ENCODE peak calls at places on chromosomes 3 and 15, in nine cellular contexts. Q is gastrocnemius medialis; Y is hippocampal formation; U is cardiac muscle cell; I is stimulated activated CD8-positive, alpha-beta memory T cell treated with anti-CD3 and anti-CD28 coated beads, Interleukin-12 subunit alpha, Interleukin-12 subunit beta, amount 100 ng/mL, for 4 hours; S is activated naive CD4-positive, alpha-beta T cell; N is NAMALWA; T is tibial nerve; H is cardiac septum. X is an unnamed sample.

GRCh38 chr3:194488007-194488742 is 1.4 kb upstream of the ATP13A3 start:
- DNase-seq in N (no peak), Y (no peak), I (no peak), T (no peak), Q (no peak), U (peak), H (no peak), S (no peak), X (no peak)

GRCh38 chr15:28943611-28944230 is 57.9 kb downstream of the APBA2 start:
- DNase-seq in H (peak), T (no peak), Y (no peak), N (no peak), Q (no peak), S (no peak), I (no peak), U (no peak), X (no peak)

GRCh38 chr15:41746802-41747201 is 27.5 kb upstream of the MAPKBP1 start:
- DNase-seq in Y (no peak), U (no peak), S (no peak), T (no peak), H (no peak), Q (no peak), N (no peak), I (no peak), X (no peak)

GRCh38 chr3:189236352-189236751 is 64.6 kb downstream of the TPRG1 start:
- DNase-seq in S (no peak), Q (no peak), H (no peak), T (no peak), U (no peak), I (no peak), Y (no peak), N (no peak), X (no peak)

GRCh38 chr3:122105626-122106025 is 50.5 kb downstream of the CD86 start:
- DNase-seq in T (no peak), H (no peak), I (no peak), U (peak), Y (no peak), N (no peak), S (no peak), Q (no peak), X (no peak)

GRCh38 chr3:143771258-143771657 is 77.0 kb downstream of the SLC9A9 start:
- DNase-seq in U (no peak), I (no peak), T (no peak), S (no peak), Q (no peak), Y (no peak), H (no peak), N (no peak), X (peak)

GRCh38 chr3:104521606-104522336 is 844.9 kb upstream of the ALCAM start:
- DNase-seq in Y (no peak), T (no peak), Q (no peak), I (no peak), S (no peak), U (no peak), H (no peak), N (peak), X (peak)

GRCh38 chr3:8324727-8325126 is 176.9 kb upstream of the LMCD1 start:
- DNase-seq in Y (peak), U (peak), I (peak), S (no peak), N (peak), T (no peak), H (no peak), Q (no peak), X (peak)

GRCh38 chr3:175477651-175478224 is 618.6 kb downstream of the NAALADL2 start:
- DNase-seq in U (no peak), T (no peak), Y (no peak), I (no peak), S (no peak), N (no peak), Q (no peak), H (no peak), X (peak)

GRCh38 chr3:49840371-49840770 is 16.0 kb downstream of the TRAIP start:
- DNase-seq in N (no peak), T (no peak), H (no peak), S (no peak), U (peak), I (no peak), Y (no peak), Q (no peak), X (no peak)